ENCODE peak calls at places on chromosome 1, in eight cellular contexts. V is colonic mucosa, F is ascending aorta, M is lower lobe of right lung, G is Panc1, H is IMR-90, X is neural progenitor cell, W is GM23338. A is an unnamed sample.

GRCh38 chr1:191498318-191498717 is 659.9 kb upstream of the RGS18 start:
- DNase-seq in V (no peak), F (no peak), M (no peak), G (no peak), H (peak; percentile 30), X (no peak), W (no peak), A (no peak)

GRCh38 chr1:8629241-8630091 is 188.0 kb downstream of the RERE start:
- DNase-seq in V (no peak), F (no peak), M (no peak), G (no peak), H (peak; percentile 76), X (no peak), W (no peak), A (no peak)

GRCh38 chr1:172431721-172432192 is 11.3 kb downstream of the C1orf105 start:
- DNase-seq in V (peak; percentile 81), F (no peak), M (peak; percentile 63), G (no peak), H (no peak), X (no peak), W (peak; percentile 22), A (peak; percentile 77)

GRCh38 chr1:236603896-236604217 is 459 bp downstream of the HEATR1 start:
- DNase-seq in V (peak; percentile 19), F (no peak), M (no peak), G (no peak), H (peak; percentile 49), X (no peak), W (peak; percentile 34), A (no peak)

GRCh38 chr1:183652547-183653467 is at the start of gene APOBEC4:
- DNase-seq in V (peak; percentile 46), F (no peak), M (no peak), G (no peak), H (no peak), X (no peak), W (no peak), A (no peak)

GRCh38 chr1:159977364-159978106 is 23.5 kb upstream of the SLAMF9 start:
- DNase-seq in V (no peak), F (no peak), M (no peak), G (no peak), H (no peak), X (no peak), W (no peak), A (no peak)

GRCh38 chr1:179366093-179366800 is 476 bp downstream of the AXDND1 start:
- DNase-seq in V (no peak), F (no peak), M (no peak), G (no peak), H (peak; percentile 8), X (peak; percentile 13), W (peak; percentile 41), A (no peak)

GRCh38 chr1:155186266-155186954 is 12.8 kb downstream of the TRIM46 start:
- DNase-seq in V (peak; percentile 64), F (no peak), M (peak; percentile 49), G (no peak), H (no peak), X (no peak), W (peak; percentile 48), A (no peak)

GRCh38 chr1:239952348-239953307 is 139.1 kb upstream of the FMN2 start:
- DNase-seq in V (no peak), F (no peak), M (no peak), G (no peak), H (no peak), X (peak; percentile 9), W (peak; percentile 60), A (no peak)

GRCh38 chr1:94709891-94710581 is 110.1 kb upstream of the SLC44A3 start:
- DNase-seq in V (no peak), F (no peak), M (no peak), G (no peak), H (peak; percentile 43), X (no peak), W (no peak), A (no peak)
- H3K27ac ChIP-seq in V (no peak overlapping the region), F (no peak overlapping the region), M (no peak overlapping the region), G (no peak overlapping the region), H (peak overlapping the region; percentile 81), X (no peak overlapping the region), W (no peak overlapping the region), A (no peak overlapping the region)

GRCh38 chr1:25816112-25816718 is 3.5 kb upstream of the MTFR1L start:
- DNase-seq in V (no peak), F (no peak), M (no peak), G (no peak), H (no peak), X (no peak), W (no peak), A (peak; percentile 58)

GRCh38 chr1:25820247-25821111 is 725 bp downstream of the MTFR1L start:
- DNase-seq in V (peak; percentile 56), F (no peak), M (peak; percentile 75), G (no peak), H (peak; percentile 61), X (peak; percentile 76), W (peak; percentile 80), A (peak; percentile 80)

GRCh38 chr1:25817840-25818501 is 1.8 kb upstream of the MTFR1L start:
- DNase-seq in V (no peak), F (no peak), M (no peak), G (no peak), H (no peak), X (no peak), W (peak; percentile 69), A (peak; percentile 57)

GRCh38 chr1:25819496-25820246 is at the start of gene MTFR1L:
- DNase-seq in V (peak; percentile 95), F (no peak), M (peak; percentile 95), G (peak; percentile 28), H (peak; percentile 55), X (peak; percentile 86), W (peak; percentile 92), A (peak; percentile 96)

GRCh38 chr1:25818569-25818968 is 1.2 kb upstream of the MTFR1L start:
- DNase-seq in V (no peak), F (no peak), M (no peak), G (no peak), H (no peak), X (no peak), W (no peak), A (peak; percentile 26)
- H3K27ac ChIP-seq in V (peak overlapping the region; percentile 58), F (peak overlapping the region; percentile 89), M (peak overlapping the region; percentile 92), G (peak overlapping the region; percentile 86), H (peak overlapping the region; percentile 96), X (no peak overlapping the region), W (peak overlapping the region; percentile 80), A (peak overlapping the region; percentile 89)

GRCh38 chr1:12472410-12472797 is 145.6 kb downstream of the DHRS3 start:
- DNase-seq in V (no peak), F (no peak), M (no peak), G (no peak), H (no peak), X (no peak), W (no peak), A (no peak)
- H3K27ac ChIP-seq in V (peak overlapping the region; percentile 25), F (peak overlapping the region; percentile 88), M (peak overlapping the region; percentile 51), G (peak overlapping the region; percentile 18), H (no peak overlapping the region), X (no peak overlapping the region), W (no peak overlapping the region), A (peak overlapping the region; percentile 58)

DNA sequence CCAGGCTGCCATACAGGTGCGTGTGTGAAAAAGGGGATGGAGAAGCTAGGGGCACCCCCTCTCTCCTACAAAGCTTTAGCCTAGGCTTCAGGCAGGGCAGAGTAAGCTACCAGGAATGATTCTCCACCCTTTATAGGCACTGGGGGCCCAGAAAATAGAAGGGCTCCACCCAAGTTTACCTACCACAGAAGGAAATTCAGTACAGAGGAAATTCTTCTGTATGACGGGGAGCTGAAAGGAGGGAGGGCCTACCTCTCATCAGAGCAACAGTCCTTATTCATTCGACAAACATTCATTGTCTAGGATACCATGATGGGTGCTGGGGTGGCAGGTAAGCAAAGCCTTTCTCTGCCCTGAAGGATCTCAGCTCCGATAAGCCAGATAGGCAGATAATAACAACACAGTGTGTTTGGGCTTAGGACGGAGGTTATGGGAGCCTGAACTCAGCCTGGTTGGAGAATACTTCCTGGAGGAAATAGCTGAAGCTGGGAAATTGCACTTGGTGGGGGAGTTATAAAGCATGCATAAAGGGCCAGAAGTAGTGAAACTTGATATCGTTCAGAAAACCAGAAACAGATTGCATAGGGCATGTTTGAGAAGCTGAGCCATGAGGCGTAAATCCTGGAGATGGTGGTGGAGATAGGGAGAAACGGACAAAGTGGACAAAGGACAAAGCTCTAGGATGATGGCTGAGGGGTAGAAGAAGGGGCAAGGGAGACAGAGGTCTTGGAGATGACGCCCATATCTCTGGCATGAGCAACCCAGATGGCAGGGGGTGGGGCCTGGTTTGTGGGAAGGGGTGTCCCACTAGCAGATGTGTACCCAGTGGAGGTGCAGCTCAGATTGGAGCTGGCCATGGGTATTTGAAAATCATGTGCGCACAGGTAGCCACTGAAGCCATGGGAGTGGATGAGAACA is 5.3 kb upstream of the P3R3URF start:
- DNase-seq in V (peak; percentile 64), F (no peak), M (no peak), G (no peak), H (peak; percentile 61), X (no peak), W (no peak), A (no peak)
- H3K27ac ChIP-seq in V (peak overlapping the region; percentile 95), F (no peak overlapping the region), M (peak overlapping the region; percentile 11), G (peak overlapping the region; percentile 66), H (no peak overlapping the region), X (no peak overlapping the region), W (no peak overlapping the region), A (no peak overlapping the region)

DNA sequence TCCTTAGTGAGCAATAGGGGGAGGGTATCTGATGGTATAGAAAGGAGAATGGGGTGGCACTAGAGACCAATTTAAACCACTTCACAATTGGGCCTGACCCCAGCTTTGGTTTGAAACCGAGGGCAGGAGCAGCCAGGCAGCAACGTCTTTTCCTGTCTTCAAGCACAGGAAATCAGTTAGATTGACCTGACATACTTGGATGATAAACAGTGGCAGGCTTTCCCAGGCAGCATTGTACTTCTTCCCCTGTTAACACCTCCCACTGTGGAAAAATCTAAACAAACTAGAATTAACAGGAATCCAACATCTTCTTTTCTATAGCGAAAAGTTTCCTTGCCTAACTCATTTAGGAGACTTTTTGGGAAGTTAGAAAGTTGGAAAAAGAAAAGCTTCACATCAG is 40.6 kb downstream of the SELL start:
- DNase-seq in V (no peak), F (no peak), M (no peak), G (no peak), H (no peak), X (no peak), W (no peak), A (no peak)
- H3K27ac ChIP-seq in V (no peak overlapping the region), F (no peak overlapping the region), M (no peak overlapping the region), G (no peak overlapping the region), H (no peak overlapping the region), X (no peak overlapping the region), W (no peak overlapping the region), A (no peak overlapping the region)